ENCODE peak calls at places on chromosome 12, in nine cellular contexts. D, K, O, S, X, I, F, B and C are unnamed samples.

GRCh38 chr12:47900480-47901129 is 4.2 kb downstream of the VDR start:
- DNase-seq in D (peak), K (no peak), O (no peak), S (no peak), X (no peak), I (no peak), F (peak), B (no peak), C (no peak)

GRCh38 chr12:105292705-105293104 is 37.8 kb upstream of the C12orf75 start:
- DNase-seq in D (peak), K (no peak), O (no peak), S (no peak), X (no peak), I (peak), F (no peak), B (no peak), C (no peak)

GRCh38 chr12:6827437-6827894 is 741 bp upstream of the P3H3 start:
- DNase-seq in D (peak), K (peak), O (peak), S (no peak), X (peak), I (peak), F (peak), B (peak), C (no peak)

GRCh38 chr12:42794811-42795210 is 205.3 kb upstream of the PRICKLE1 start:
- DNase-seq in D (peak), K (no peak), O (no peak), S (no peak), X (no peak), I (no peak), F (no peak), B (no peak), C (no peak)

GRCh38 chr12:130136536-130136935 is 25.7 kb upstream of the FZD10 start:
- DNase-seq in D (no peak), K (no peak), O (no peak), S (no peak), X (no peak), I (no peak), F (no peak), B (no peak), C (no peak)

GRCh38 chr12:124481772-124482566 is 85.4 kb downstream of the NCOR2 start:
- DNase-seq in D (no peak), K (no peak), O (no peak), S (no peak), X (no peak), I (no peak), F (no peak), B (no peak), C (no peak)

GRCh38 chr12:12682284-12682683 is 13.7 kb downstream of the GPR19 start:
- DNase-seq in D (no peak), K (no peak), O (no peak), S (no peak), X (peak), I (no peak), F (no peak), B (no peak), C (no peak)

GRCh38 chr12:58159941-58160340 is 218.6 kb downstream of the ATP23 start:
- DNase-seq in D (no peak), K (no peak), O (no peak), S (no peak), X (no peak), I (no peak), F (no peak), B (no peak), C (no peak)

GRCh38 chr12:6957741-6958608 is 6.8 kb downstream of the PTPN6 start:
- DNase-seq in D (no peak), K (no peak), O (no peak), S (no peak), X (no peak), I (no peak), F (no peak), B (no peak), C (no peak)

GRCh38 chr12:94761559-94761958 is 111.2 kb upstream of the TMCC3 start:
- DNase-seq in D (peak), K (no peak), O (no peak), S (peak), X (no peak), I (no peak), F (no peak), B (no peak), C (no peak)

GRCh38 chr12:104496336-104496735 is 39.6 kb downstream of the CHST11 start:
- DNase-seq in D (no peak), K (no peak), O (no peak), S (no peak), X (no peak), I (no peak), F (no peak), B (no peak), C (no peak)

GRCh38 chr12:50246873-50247612 is 36.3 kb downstream of the LIMA1 start:
- DNase-seq in D (peak), K (peak), O (no peak), S (peak), X (peak), I (no peak), F (no peak), B (no peak), C (no peak)

GRCh38 chr12:56590237-56590830 is 39.8 kb downstream of the BAZ2A start:
- DNase-seq in D (peak), K (no peak), O (peak), S (no peak), X (peak), I (no peak), F (peak), B (no peak), C (no peak)

GRCh38 chr12:27982951-27983350 is 10.4 kb upstream of the PTHLH start:
- DNase-seq in D (peak), K (no peak), O (no peak), S (no peak), X (no peak), I (no peak), F (no peak), B (no peak), C (no peak)